ENCODE peak calls at places on chromosomes 2 and 18, in four cellular contexts. Y is HAP-1; C is CD8-positive, alpha-beta memory T cell; B is esophagus squamous epithelium. F is an unnamed sample.

GRCh38 chr2:236667526-236667925 is 97.9 kb downstream of the ACKR3 start:
- DNase-seq in Y (no peak), B (no peak), C (no peak), F (no peak)

GRCh38 chr2:159046966-159047365 is 78.5 kb downstream of the TANC1 start:
- DNase-seq in B (no peak), C (no peak), Y (no peak), F (no peak)

GRCh38 chr18:42578781-42579180 is 536.7 kb downstream of the RIT2 start:
- DNase-seq in Y (no peak), B (no peak), C (no peak), F (no peak)

GRCh38 chr2:54468643-54469042 is 12.5 kb downstream of the SPTBN1 start:
- DNase-seq in C (no peak), Y (no peak), B (no peak), F (no peak)

GRCh38 chr2:120539937-120540718 is 194.2 kb downstream of the INHBB start:
- DNase-seq in C (no peak), B (no peak), Y (no peak), F (no peak)

GRCh38 chr2:177143444-177143843 is 69.2 kb upstream of the HNRNPA3 start:
- DNase-seq in B (no peak), C (no peak), Y (no peak), F (no peak)

GRCh38 chr2:42927334-42928160 is 135.2 kb upstream of the HAAO start:
- DNase-seq in Y (no peak), B (no peak), C (peak; percentile 21), F (no peak)

GRCh38 chr2:128499367-128500135 is 180.9 kb upstream of the HS6ST1 start:
- DNase-seq in Y (no peak), B (no peak), C (no peak), F (no peak)

GRCh38 chr2:6960659-6961058 is 43.4 kb downstream of the RNF144A start:
- DNase-seq in B (no peak), C (no peak), Y (no peak), F (no peak)

DNA sequence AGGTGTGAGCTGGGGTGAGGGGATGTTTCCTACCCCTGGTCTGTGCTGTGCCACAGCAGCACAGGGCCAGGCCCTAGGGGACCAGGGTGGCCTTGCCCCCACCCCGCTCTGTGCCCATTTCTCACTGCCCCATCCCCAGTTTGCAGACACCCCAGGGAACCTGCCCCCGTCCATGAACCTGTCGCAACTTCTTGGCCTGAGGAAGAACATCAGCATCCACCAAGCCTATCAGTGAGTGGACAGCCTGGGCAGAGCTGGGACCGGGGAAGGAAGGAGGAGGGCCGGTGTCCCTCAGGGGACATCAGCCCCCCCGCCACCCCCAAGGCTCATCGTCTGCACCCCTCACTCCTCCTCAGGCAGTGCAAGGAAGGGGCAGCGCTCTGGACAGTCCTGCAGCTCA is 7.5 kb downstream of the PROM2 start:
- DNase-seq in C (no peak), B (no peak), Y (no peak), F (no peak)
- H3K4me1 ChIP-seq in C (no peaks in the 10 kb centered on the region), B (peaks cover 6% of the 10 kb centered on the region), Y (no peaks in the 10 kb centered on the region), F (peaks cover 3% of the 10 kb centered on the region)

DNA sequence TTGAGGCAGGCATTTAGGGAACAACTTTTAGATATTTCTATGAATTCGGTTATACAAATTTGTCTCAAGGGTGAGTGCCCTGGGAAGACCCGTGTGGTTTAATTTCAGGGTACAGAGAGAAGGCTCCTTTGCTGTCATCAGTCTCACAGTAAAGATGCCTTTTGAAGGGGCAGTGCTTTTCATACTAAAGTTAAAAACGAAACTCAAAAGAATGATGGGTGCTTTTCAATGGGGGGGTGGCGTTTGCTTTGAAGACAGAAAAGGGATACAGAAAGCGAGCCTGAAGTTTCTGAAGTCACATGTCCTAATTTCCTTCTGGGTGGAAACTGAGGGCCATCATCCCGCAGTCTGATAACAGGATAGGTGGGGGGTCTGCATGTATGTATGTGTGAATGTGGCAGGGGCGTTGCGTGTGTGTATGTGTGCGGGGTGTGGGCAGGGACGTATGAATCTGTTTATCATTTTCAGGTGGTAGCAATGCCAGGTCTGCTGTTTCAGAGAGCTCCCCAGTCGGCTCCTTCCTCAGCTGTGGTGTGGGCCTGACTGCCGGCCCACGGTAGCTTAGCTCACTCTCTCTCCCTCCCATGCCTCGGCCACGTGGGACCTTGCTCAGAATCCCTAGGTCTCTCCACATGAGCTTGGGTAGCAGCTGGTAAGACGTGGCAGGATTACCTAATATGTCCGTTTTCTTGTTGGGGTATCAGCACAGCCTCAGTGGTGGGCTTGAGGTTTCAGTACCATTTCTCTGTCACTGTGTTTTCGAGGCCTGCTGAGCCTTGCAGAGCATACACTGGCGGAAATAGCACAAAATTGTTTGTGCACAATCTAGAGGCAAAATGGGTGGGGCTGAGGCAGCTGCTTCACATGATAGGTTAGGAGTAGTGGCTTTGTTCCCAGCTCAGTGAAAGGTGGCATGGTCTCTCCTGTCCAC is 32.7 kb downstream of the ARHGAP25 start:
- DNase-seq in Y (no peak), B (no peak), C (peak; percentile 75), F (no peak)
- H3K4me3 ChIP-seq in Y (no peak overlapping the region), B (no peak overlapping the region), C (peak overlapping the region; percentile 42), F (no peak overlapping the region)

GRCh38 chr2:68732533-68732932 is 2.1 kb upstream of the ARHGAP25 start:
- DNase-seq in B (no peak), C (no peak), Y (no peak), F (no peak)

GRCh38 chr2:68734688-68735525 is at the start of gene ARHGAP25:
- DNase-seq in B (no peak), Y (no peak), C (peak; percentile 67), F (no peak)

GRCh38 chr2:68732036-68732435 is 2.6 kb upstream of the ARHGAP25 start:
- DNase-seq in Y (no peak), B (no peak), C (no peak), F (no peak)

GRCh38 chr2:68734176-68734575 is 435 bp upstream of the ARHGAP25 start:
- DNase-seq in C (no peak), B (no peak), Y (no peak), F (no peak)

DNA sequence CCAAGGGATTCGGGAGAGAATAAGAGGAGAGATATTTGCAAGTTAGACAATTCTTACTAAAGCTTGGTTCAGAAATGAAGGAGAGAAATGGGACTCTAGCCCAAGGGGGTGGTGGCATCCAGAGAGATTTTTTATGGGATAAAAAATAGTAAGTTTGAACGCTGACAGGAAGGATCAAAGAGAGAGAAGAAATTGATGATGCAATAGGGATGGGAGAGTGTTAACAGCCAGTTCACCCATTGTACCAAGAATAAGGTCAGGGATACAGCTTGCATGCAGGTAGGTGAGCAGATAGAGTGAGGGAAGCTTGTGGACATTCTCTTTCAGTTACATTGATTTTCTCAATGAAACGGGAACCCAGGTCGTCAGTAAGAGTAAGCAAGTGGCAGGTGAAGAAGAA is 1.2 kb upstream of the ARHGAP25 start:
- DNase-seq in Y (no peak), C (no peak), B (no peak), F (no peak)
- H3K4me1 ChIP-seq in Y (no peaks in the 10 kb centered on the region), C (peaks cover 29% of the 10 kb centered on the region), B (peaks cover 13% of the 10 kb centered on the region), F (no peaks in the 10 kb centered on the region)

DNA sequence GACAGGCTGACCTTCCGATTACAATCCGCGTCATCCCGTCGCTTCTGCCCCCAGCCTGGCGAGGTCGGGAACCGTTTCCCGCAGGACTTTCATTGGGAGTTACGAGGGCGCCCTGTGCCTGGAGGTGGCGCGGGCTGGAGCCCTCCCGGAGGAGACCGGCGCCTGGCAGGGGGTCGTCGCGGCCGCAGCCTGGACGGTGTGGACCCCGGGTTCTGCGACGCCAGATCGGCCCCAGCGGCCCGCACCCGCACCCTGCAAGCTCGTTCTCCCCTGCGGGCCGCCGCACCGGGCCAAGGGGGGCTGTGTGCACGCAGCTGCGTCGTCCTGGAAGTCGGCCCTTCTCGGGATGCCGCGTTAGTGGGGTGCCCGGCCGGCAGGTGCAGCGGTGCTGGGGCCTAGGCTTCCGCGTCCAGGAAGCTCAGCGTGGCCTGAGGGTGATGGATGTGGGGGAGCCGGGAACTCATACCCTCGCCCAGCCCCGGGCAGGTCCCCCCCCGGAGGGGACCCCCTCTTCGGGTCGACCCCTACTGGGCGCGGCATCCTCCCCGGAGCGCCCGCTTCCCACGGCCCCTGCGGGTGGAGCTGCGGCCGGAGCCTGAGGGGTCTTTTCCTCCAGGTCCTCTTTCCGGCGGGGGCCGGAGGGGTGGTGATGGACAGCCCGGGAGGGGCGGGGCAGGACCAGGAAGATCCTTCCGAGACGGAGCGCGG is 64.0 kb downstream of the LRRFIP1 start:
- DNase-seq in B (no peak), Y (peak; percentile 11), C (no peak), F (no peak)
- H3K4me3 ChIP-seq in B (peak overlapping the region; percentile 95), Y (peak overlapping the region; percentile 61), C (peak overlapping the region; percentile 55), F (peak overlapping the region; percentile 86)